ENCODE peak calls at places on chromosomes 3 and 15, in five cellular contexts. Y is fibroblast of lung, O is GM23248, J is hepatocyte, R is OCI-LY7. Q is an unnamed sample.

GRCh38 chr15:77747175-77748077 is 114.7 kb upstream of the LINGO1 start:
- DNase-seq in Y (no peak), O (no peak), J (no peak), R (no peak), Q (no peak)

GRCh38 chr3:160575589-160575988 is 10.2 kb upstream of the KPNA4 start:
- DNase-seq in Y (no peak), O (no peak), J (no peak), R (no peak), Q (no peak)

GRCh38 chr3:127822166-127822835 is at the start of gene MGLL:
- DNase-seq in Y (peak; percentile 44), O (peak; percentile 65), J (peak; percentile 60), R (no peak), Q (peak; percentile 50)

GRCh38 chr3:44045476-44046275 is 196.0 kb upstream of the TOPAZ1 start:
- DNase-seq in Y (no peak), O (no peak), J (peak; percentile 53), R (peak; percentile 92), Q (peak; percentile 84)

GRCh38 chr15:67025719-67026118 is 39.7 kb upstream of the SMAD3 start:
- DNase-seq in Y (peak; percentile 78), O (peak; percentile 71), J (no peak), R (no peak), Q (peak; percentile 47)

GRCh38 chr3:190619353-190619752 is 105.5 kb downstream of the IL1RAP start:
- DNase-seq in Y (no peak), O (no peak), J (no peak), R (no peak), Q (no peak)

GRCh38 chr3:162605651-162606204 is 1109.1 kb downstream of the OTOL1 start:
- DNase-seq in Y (no peak), O (no peak), J (no peak), R (no peak), Q (no peak)

GRCh38 chr15:52445954-52446353 is 82.7 kb downstream of the MYO5A start:
- DNase-seq in Y (no peak), O (no peak), J (no peak), R (no peak), Q (no peak)

GRCh38 chr15:23801881-23802280 is 114.8 kb upstream of the NDN start:
- DNase-seq in Y (no peak), O (no peak), J (no peak), R (no peak), Q (no peak)

GRCh38 chr15:76199106-76200082 is 111.9 kb downstream of the ETFA start:
- DNase-seq in Y (peak; percentile 71), O (peak; percentile 92), J (no peak), R (no peak), Q (no peak)

GRCh38 chr15:77179541-77179998 is 108.7 kb upstream of the TSPAN3 start:
- DNase-seq in Y (no peak), O (no peak), J (no peak), R (no peak), Q (no peak)

GRCh38 chr3:24521306-24522154 is 26.9 kb upstream of the THRB start:
- DNase-seq in Y (peak; percentile 34), O (peak; percentile 80), J (peak; percentile 80), R (no peak), Q (peak; percentile 36)

GRCh38 chr15:101045236-101045646 is 126.1 kb downstream of the LRRK1 start:
- DNase-seq in Y (peak; percentile 94), O (no peak), J (no peak), R (no peak), Q (no peak)

GRCh38 chr3:71309342-71309741 is 274.2 kb downstream of the FOXP1 start:
- DNase-seq in Y (no peak), O (peak; percentile 31), J (no peak), R (no peak), Q (no peak)

GRCh38 chr3:98769436-98769835 is 6.3 kb downstream of the ST3GAL6 start:
- DNase-seq in Y (no peak), O (no peak), J (no peak), R (no peak), Q (no peak)

GRCh38 chr3:108076564-108076963 is 14.3 kb downstream of the CD47 start:
- DNase-seq in Y (no peak), O (peak; percentile 19), J (no peak), R (no peak), Q (no peak)

GRCh38 chr3:108079877-108080276 is 11.0 kb downstream of the CD47 start:
- DNase-seq in Y (no peak), O (no peak), J (no peak), R (no peak), Q (no peak)

GRCh38 chr3:108073712-108074431 is 17.0 kb downstream of the CD47 start:
- DNase-seq in Y (no peak), O (peak; percentile 89), J (no peak), R (no peak), Q (no peak)

GRCh38 chr3:108079043-108079442 is 11.8 kb downstream of the CD47 start:
- DNase-seq in Y (no peak), O (no peak), J (no peak), R (no peak), Q (no peak)
- H3K4me2 ChIP-seq in Y (no peak overlapping the region), O (no peak overlapping the region), J (no peak overlapping the region), R (no peak overlapping the region), Q (no peak overlapping the region)

GRCh38 chr15:74584204-74584603 is 31.4 kb upstream of the CLK3 start:
- DNase-seq in Y (no peak), O (no peak), J (no peak), R (no peak), Q (no peak)

GRCh38 chr15:74580538-74581350 is 34.9 kb upstream of the CLK3 start:
- DNase-seq in Y (no peak), O (no peak), J (no peak), R (no peak), Q (no peak)

GRCh38 chr15:74573987-74574386 is 33.0 kb downstream of the ARID3B start:
- DNase-seq in Y (no peak), O (peak; percentile 58), J (no peak), R (no peak), Q (no peak)

GRCh38 chr15:74579001-74579400 is 36.6 kb upstream of the CLK3 start:
- DNase-seq in Y (no peak), O (no peak), J (no peak), R (no peak), Q (no peak)

GRCh38 chr15:74578496-74578994 is 37.1 kb upstream of the CLK3 start:
- DNase-seq in Y (no peak), O (no peak), J (no peak), R (no peak), Q (no peak)
- H3K79me2 ChIP-seq in Y (no peaks in the 10 kb centered on the region), O (no peaks in the 10 kb centered on the region), J (no peaks in the 10 kb centered on the region), R (no peaks in the 10 kb centered on the region), Q (no peaks in the 10 kb centered on the region)

GRCh38 chr15:25711164-25711563 is 152.0 kb downstream of the ATP10A start:
- DNase-seq in Y (no peak), O (no peak), J (no peak), R (no peak), Q (no peak)

GRCh38 chr15:25710184-25710583 is 152.9 kb downstream of the ATP10A start:
- DNase-seq in Y (no peak), O (peak; percentile 58), J (peak; percentile 80), R (peak; percentile 63), Q (no peak)

GRCh38 chr15:25712192-25712960 is 150.8 kb downstream of the ATP10A start:
- DNase-seq in Y (no peak), O (no peak), J (no peak), R (no peak), Q (no peak)

GRCh38 chr15:25712961-25713355 is 150.2 kb downstream of the ATP10A start:
- DNase-seq in Y (no peak), O (no peak), J (no peak), R (no peak), Q (no peak)

GRCh38 chr15:25711691-25712090 is 151.4 kb downstream of the ATP10A start:
- DNase-seq in Y (no peak), O (no peak), J (no peak), R (no peak), Q (no peak)
- H3K4me2 ChIP-seq in Y (no peak overlapping the region), O (no peak overlapping the region), J (no peak overlapping the region), R (no peak overlapping the region), Q (no peak overlapping the region)

GRCh38 chr3:4982773-4983738 is 3.8 kb downstream of the BHLHE40 start:
- DNase-seq in Y (no peak), O (peak; percentile 72), J (no peak), R (no peak), Q (no peak)

GRCh38 chr3:4981688-4982494 is 2.7 kb downstream of the BHLHE40 start:
- DNase-seq in Y (peak; percentile 76), O (peak; percentile 87), J (peak; percentile 66), R (no peak), Q (peak; percentile 29)

GRCh38 chr3:4985330-4986174 is 6.3 kb downstream of the BHLHE40 start:
- DNase-seq in Y (no peak), O (peak; percentile 75), J (peak; percentile 56), R (no peak), Q (peak; percentile 58)

GRCh38 chr3:4984511-4984864 is 5.3 kb downstream of the BHLHE40 start:
- DNase-seq in Y (no peak), O (peak; percentile 51), J (no peak), R (no peak), Q (no peak)

GRCh38 chr3:4983739-4984510 is 4.7 kb downstream of the BHLHE40 start:
- DNase-seq in Y (peak; percentile 92), O (peak; percentile 93), J (peak; percentile 74), R (peak; percentile 62), Q (peak; percentile 70)
- H3K79me2 ChIP-seq in Y (peaks cover 34% of the 10 kb centered on the region), O (peaks cover 51% of the 10 kb centered on the region), J (peaks cover 29% of the 10 kb centered on the region), R (no peaks in the 10 kb centered on the region), Q (peaks cover 46% of the 10 kb centered on the region)